ENCODE peak calls at places on chromosomes 3 and 15, in five cellular contexts. W is WERI-Rb-1; Z is OCI-LY7; G is CD8-positive, alpha-beta memory T cell; T is IMR-90. A is an unnamed sample.
A peak's percentile ranks its signal among the peaks of the same experiment; 100 is the strongest.

GRCh38 chr15:40695469-40695910 is 516 bp downstream of the RAD51 start:
- DNase-seq in W (no peak), Z (peak; percentile 63), G (no peak), T (peak; percentile 11), A (peak; percentile 26)

GRCh38 chr3:47370887-47371697 is 9.7 kb upstream of the PTPN23 start:
- DNase-seq in W (peak; percentile 35), Z (peak; percentile 54), G (no peak), T (no peak), A (peak; percentile 26)

GRCh38 chr15:67992834-67993233 is 61.3 kb upstream of the PIAS1 start:
- DNase-seq in W (no peak), Z (no peak), G (no peak), T (no peak), A (peak; percentile 78)

GRCh38 chr3:8446845-8447244 is 54.8 kb upstream of the LMCD1 start:
- DNase-seq in W (no peak), Z (no peak), G (no peak), T (no peak), A (no peak)

GRCh38 chr3:40996827-40997710 is 202.2 kb upstream of the CTNNB1 start:
- DNase-seq in W (no peak), Z (no peak), G (no peak), T (no peak), A (no peak)

GRCh38 chr15:25783607-25784131 is 79.5 kb downstream of the ATP10A start:
- DNase-seq in W (peak; percentile 38), Z (peak; percentile 54), G (no peak), T (peak; percentile 38), A (no peak)

GRCh38 chr15:71780349-71780976 is 29.9 kb upstream of the NR2E3 start:
- DNase-seq in W (peak; percentile 55), Z (peak; percentile 73), G (peak; percentile 14), T (peak; percentile 66), A (peak; percentile 19)

GRCh38 chr15:63310646-63311045 is 33.2 kb downstream of the APH1B start:
- DNase-seq in W (no peak), Z (no peak), G (no peak), T (peak; percentile 77), A (no peak)

GRCh38 chr15:55738715-55739114 is 4.2 kb downstream of the PRTG start:
- DNase-seq in W (no peak), Z (no peak), G (no peak), T (no peak), A (no peak)

GRCh38 chr15:70242962-70243685 is 145.4 kb upstream of the TLE3 start:
- DNase-seq in W (no peak), Z (no peak), G (no peak), T (no peak), A (no peak)

GRCh38 chr15:69595009-69595825 is 142.6 kb downstream of the RPLP1 start:
- DNase-seq in W (no peak), Z (no peak), G (no peak), T (no peak), A (peak; percentile 14)

GRCh38 chr3:115913069-115913686 is 289.9 kb downstream of the GAP43 start:
- DNase-seq in W (no peak), Z (no peak), G (no peak), T (peak; percentile 28), A (no peak)

GRCh38 chr15:41465822-41466421 is 27.8 kb upstream of the ITPKA start:
- DNase-seq in W (peak; percentile 16), Z (peak; percentile 54), G (no peak), T (peak; percentile 74), A (peak; percentile 69)

GRCh38 chr15:84734794-84735479 is 13.5 kb upstream of the ZNF592 start:
- DNase-seq in W (peak; percentile 37), Z (peak; percentile 95), G (peak; percentile 44), T (peak; percentile 63), A (peak; percentile 93)

GRCh38 chr3:152315623-152316022 is 46.9 kb downstream of the MBNL1 start:
- DNase-seq in W (no peak), Z (no peak), G (no peak), T (no peak), A (no peak)

GRCh38 chr15:94445529-94446160 is 214.3 kb downstream of the MCTP2 start:
- DNase-seq in W (no peak), Z (no peak), G (no peak), T (no peak), A (no peak)

GRCh38 chr3:134426660-134427181 is 52.5 kb upstream of the AMOTL2 start:
- DNase-seq in W (no peak), Z (no peak), G (no peak), T (peak; percentile 95), A (no peak)

GRCh38 chr15:70826634-70827033 is 27.3 kb downstream of the LARP6 start:
- DNase-seq in W (no peak), Z (no peak), G (no peak), T (peak; percentile 74), A (no peak)

GRCh38 chr3:197835509-197835908 is 44.5 kb downstream of the LRCH3 start:
- DNase-seq in W (no peak), Z (no peak), G (no peak), T (no peak), A (no peak)

GRCh38 chr3:179151474-179151873 is 3.3 kb downstream of the PIK3CA start:
- DNase-seq in W (no peak), Z (no peak), G (no peak), T (no peak), A (no peak)

GRCh38 chr15:69489101-69489571 is 36.5 kb downstream of the RPLP1 start:
- DNase-seq in W (no peak), Z (no peak), G (no peak), T (no peak), A (no peak)

GRCh38 chr3:136893848-136894443 is 31.9 kb downstream of the NCK1 start:
- DNase-seq in W (no peak), Z (no peak), G (no peak), T (peak; percentile 92), A (no peak)

GRCh38 chr3:13229291-13229949 is 156.2 kb upstream of the IQSEC1 start:
- DNase-seq in W (peak; percentile 69), Z (peak; percentile 72), G (no peak), T (peak; percentile 7), A (peak; percentile 14)

GRCh38 chr3:42052132-42052866 is 38.9 kb upstream of the TRAK1 start:
- DNase-seq in W (no peak), Z (no peak), G (no peak), T (peak; percentile 88), A (no peak)

GRCh38 chr3:170154569-170155143 is 26.9 kb downstream of the PHC3 start:
- DNase-seq in W (no peak), Z (peak; percentile 90), G (no peak), T (no peak), A (peak; percentile 48)

GRCh38 chr3:58034738-58035511 is 26.7 kb downstream of the FLNB start:
- DNase-seq in W (no peak), Z (no peak), G (peak; percentile 32), T (no peak), A (no peak)

GRCh38 chr15:70347766-70348558 is 250.2 kb upstream of the TLE3 start:
- DNase-seq in W (no peak), Z (no peak), G (no peak), T (no peak), A (no peak)

GRCh38 chr3:39812537-39812936 is 3.1 kb downstream of the MYRIP start:
- DNase-seq in W (no peak), Z (no peak), G (no peak), T (no peak), A (peak; percentile 31)

GRCh38 chr3:184166671-184167070 is 8.0 kb upstream of the AP2M1 start:
- DNase-seq in W (no peak), Z (no peak), G (no peak), T (no peak), A (no peak)
- H3K36me3 ChIP-seq in W (peaks cover 87% of the 10 kb centered on the region), Z (peaks cover 60% of the 10 kb centered on the region), G (peaks cover 28% of the 10 kb centered on the region), T (peaks cover 85% of the 10 kb centered on the region), A (peaks cover 27% of the 10 kb centered on the region)

GRCh38 chr15:74901612-74902063 is 5.0 kb downstream of the FAM219B start:
- DNase-seq in W (peak; percentile 54), Z (peak; percentile 72), G (peak; percentile 46), T (peak; percentile 46), A (peak; percentile 77)
- H3K36me3 ChIP-seq in W (peaks cover 92% of the 10 kb centered on the region), Z (peaks cover 77% of the 10 kb centered on the region), G (peaks cover 25% of the 10 kb centered on the region), T (peaks cover 53% of the 10 kb centered on the region), A (peaks cover 23% of the 10 kb centered on the region)

GRCh38 chr15:57477736-57478522 is 101.6 kb downstream of the CGNL1 start:
- DNase-seq in W (no peak), Z (no peak), G (no peak), T (no peak), A (peak; percentile 64)
- H3K36me3 ChIP-seq in W (peaks cover 3% of the 10 kb centered on the region), Z (no peaks in the 10 kb centered on the region), G (no peaks in the 10 kb centered on the region), T (no peaks in the 10 kb centered on the region), A (no peaks in the 10 kb centered on the region)

DNA sequence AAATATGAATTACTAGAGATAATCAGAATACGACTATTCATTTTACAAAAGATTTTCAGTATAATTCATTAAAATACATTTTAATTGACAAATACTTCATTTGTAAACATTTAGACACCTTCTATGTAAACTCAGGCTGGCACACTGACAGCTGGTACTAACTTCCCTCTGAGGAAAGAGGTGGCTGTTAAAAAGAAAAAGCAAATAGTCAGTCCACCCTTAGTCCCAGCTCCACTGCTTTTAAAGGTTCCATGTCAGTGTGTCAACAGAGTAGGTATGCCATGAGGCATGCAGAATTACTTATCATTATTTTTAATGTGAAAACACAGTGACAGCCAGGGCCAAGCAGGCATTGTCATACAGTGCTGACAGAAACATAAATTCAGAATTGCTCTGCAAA is 16.1 kb downstream of the TM6SF1 start:
- DNase-seq in W (no peak), Z (no peak), G (no peak), T (no peak), A (no peak)
- H3K36me3 ChIP-seq in W (no peaks in the 10 kb centered on the region), Z (peaks cover 55% of the 10 kb centered on the region), G (no peaks in the 10 kb centered on the region), T (peaks cover 6% of the 10 kb centered on the region), A (no peaks in the 10 kb centered on the region)

A was measured in small intestine.